ENCODE peak calls at places on chromosomes 12 and 14, in eight cellular contexts. One of them, this sample, is unnamed.
A peak's percentile ranks its signal among the peaks of the same experiment; 100 is the strongest.

GRCh38 chr12:117857632-117858274 is 111.0 kb downstream of the KSR2 start:
- DNase-seq in heart right ventricle: no peak
- DNase-seq in tibial nerve: no peak
- DNase-seq in adrenal gland: peak; percentile 67
- DNase-seq in adipocyte: peak; percentile 68
- DNase-seq in mesenchymal stem cell: peak; percentile 47
- DNase-seq in CD8-positive, alpha-beta T cell: no peak
- DNase-seq in ovary: no peak
- DNase-seq in this sample: no peak

GRCh38 chr12:14554281-14555008 is 13.2 kb downstream of the PLBD1 start:
- DNase-seq in CD8-positive, alpha-beta T cell: no peak
- DNase-seq in mesenchymal stem cell: peak; percentile 65
- DNase-seq in heart right ventricle: peak; percentile 81
- DNase-seq in tibial nerve: peak; percentile 59
- DNase-seq in ovary: peak; percentile 42
- DNase-seq in adrenal gland: peak; percentile 75
- DNase-seq in adipocyte: no peak
- DNase-seq in this sample: peak; percentile 87

GRCh38 chr12:124758266-124759200 is 105.1 kb downstream of the SCARB1 start:
- DNase-seq in ovary: no peak
- DNase-seq in heart right ventricle: no peak
- DNase-seq in adipocyte: no peak
- DNase-seq in CD8-positive, alpha-beta T cell: no peak
- DNase-seq in tibial nerve: no peak
- DNase-seq in adrenal gland: no peak
- DNase-seq in mesenchymal stem cell: no peak
- DNase-seq in this sample: no peak

GRCh38 chr12:67069451-67070306 is 199.5 kb upstream of the CAND1 start:
- DNase-seq in CD8-positive, alpha-beta T cell: no peak
- DNase-seq in tibial nerve: no peak
- DNase-seq in adipocyte: peak; percentile 67
- DNase-seq in heart right ventricle: no peak
- DNase-seq in adrenal gland: peak; percentile 60
- DNase-seq in mesenchymal stem cell: peak; percentile 17
- DNase-seq in ovary: no peak
- DNase-seq in this sample: no peak

GRCh38 chr12:53836119-53836655 is 84.4 kb upstream of the CISTR start:
- DNase-seq in tibial nerve: no peak
- DNase-seq in ovary: no peak
- DNase-seq in heart right ventricle: no peak
- DNase-seq in CD8-positive, alpha-beta T cell: no peak
- DNase-seq in adrenal gland: no peak
- DNase-seq in mesenchymal stem cell: no peak
- DNase-seq in adipocyte: no peak
- DNase-seq in this sample: no peak

GRCh38 chr14:75299064-75299463 is 20.4 kb downstream of the FOS start:
- DNase-seq in ovary: peak; percentile 87
- DNase-seq in adrenal gland: peak; percentile 80
- DNase-seq in tibial nerve: peak; percentile 48
- DNase-seq in CD8-positive, alpha-beta T cell: no peak
- DNase-seq in heart right ventricle: no peak
- DNase-seq in mesenchymal stem cell: peak; percentile 68
- DNase-seq in adipocyte: peak; percentile 81
- DNase-seq in this sample: peak; percentile 88

GRCh38 chr14:94936901-94937321 is 167.0 kb upstream of the GSC start:
- DNase-seq in adrenal gland: peak; percentile 57
- DNase-seq in adipocyte: no peak
- DNase-seq in ovary: peak; percentile 48
- DNase-seq in tibial nerve: no peak
- DNase-seq in mesenchymal stem cell: no peak
- DNase-seq in heart right ventricle: peak; percentile 61
- DNase-seq in CD8-positive, alpha-beta T cell: no peak
- DNase-seq in this sample: no peak

GRCh38 chr12:25997401-25997973 is 39.0 kb downstream of the RASSF8 start:
- DNase-seq in CD8-positive, alpha-beta T cell: no peak
- DNase-seq in tibial nerve: no peak
- DNase-seq in heart right ventricle: no peak
- DNase-seq in mesenchymal stem cell: peak; percentile 74
- DNase-seq in adipocyte: peak; percentile 86
- DNase-seq in adrenal gland: no peak
- DNase-seq in ovary: no peak
- DNase-seq in this sample: no peak

GRCh38 chr14:70714055-70714550 is 72.4 kb downstream of the TTC9 start:
- DNase-seq in heart right ventricle: no peak
- DNase-seq in mesenchymal stem cell: peak; percentile 72
- DNase-seq in adipocyte: peak; percentile 87
- DNase-seq in CD8-positive, alpha-beta T cell: peak; percentile 46
- DNase-seq in tibial nerve: no peak
- DNase-seq in ovary: peak; percentile 23
- DNase-seq in adrenal gland: peak; percentile 64
- DNase-seq in this sample: no peak

GRCh38 chr14:63478024-63478423 is 65.2 kb downstream of the PPP2R5E start:
- DNase-seq in mesenchymal stem cell: no peak
- DNase-seq in heart right ventricle: no peak
- DNase-seq in tibial nerve: no peak
- DNase-seq in adipocyte: no peak
- DNase-seq in CD8-positive, alpha-beta T cell: no peak
- DNase-seq in ovary: no peak
- DNase-seq in adrenal gland: no peak
- DNase-seq in this sample: no peak

GRCh38 chr12:61490732-61491498 is 769.3 kb upstream of the USP15 start:
- DNase-seq in adrenal gland: no peak
- DNase-seq in CD8-positive, alpha-beta T cell: no peak
- DNase-seq in adipocyte: no peak
- DNase-seq in heart right ventricle: no peak
- DNase-seq in mesenchymal stem cell: peak; percentile 48
- DNase-seq in ovary: no peak
- DNase-seq in tibial nerve: no peak
- DNase-seq in this sample: no peak

GRCh38 chr12:62656576-62657362 is 190.1 kb downstream of the MON2 start:
- DNase-seq in heart right ventricle: no peak
- DNase-seq in tibial nerve: no peak
- DNase-seq in mesenchymal stem cell: no peak
- DNase-seq in CD8-positive, alpha-beta T cell: no peak
- DNase-seq in ovary: no peak
- DNase-seq in adipocyte: no peak
- DNase-seq in adrenal gland: no peak
- DNase-seq in this sample: no peak

GRCh38 chr12:48946206-48946605 is 11.1 kb downstream of the ARF3 start:
- DNase-seq in heart right ventricle: no peak
- DNase-seq in CD8-positive, alpha-beta T cell: no peak
- DNase-seq in ovary: no peak
- DNase-seq in adrenal gland: no peak
- DNase-seq in mesenchymal stem cell: no peak
- DNase-seq in tibial nerve: no peak
- DNase-seq in adipocyte: peak; percentile 41
- DNase-seq in this sample: no peak

DNA sequence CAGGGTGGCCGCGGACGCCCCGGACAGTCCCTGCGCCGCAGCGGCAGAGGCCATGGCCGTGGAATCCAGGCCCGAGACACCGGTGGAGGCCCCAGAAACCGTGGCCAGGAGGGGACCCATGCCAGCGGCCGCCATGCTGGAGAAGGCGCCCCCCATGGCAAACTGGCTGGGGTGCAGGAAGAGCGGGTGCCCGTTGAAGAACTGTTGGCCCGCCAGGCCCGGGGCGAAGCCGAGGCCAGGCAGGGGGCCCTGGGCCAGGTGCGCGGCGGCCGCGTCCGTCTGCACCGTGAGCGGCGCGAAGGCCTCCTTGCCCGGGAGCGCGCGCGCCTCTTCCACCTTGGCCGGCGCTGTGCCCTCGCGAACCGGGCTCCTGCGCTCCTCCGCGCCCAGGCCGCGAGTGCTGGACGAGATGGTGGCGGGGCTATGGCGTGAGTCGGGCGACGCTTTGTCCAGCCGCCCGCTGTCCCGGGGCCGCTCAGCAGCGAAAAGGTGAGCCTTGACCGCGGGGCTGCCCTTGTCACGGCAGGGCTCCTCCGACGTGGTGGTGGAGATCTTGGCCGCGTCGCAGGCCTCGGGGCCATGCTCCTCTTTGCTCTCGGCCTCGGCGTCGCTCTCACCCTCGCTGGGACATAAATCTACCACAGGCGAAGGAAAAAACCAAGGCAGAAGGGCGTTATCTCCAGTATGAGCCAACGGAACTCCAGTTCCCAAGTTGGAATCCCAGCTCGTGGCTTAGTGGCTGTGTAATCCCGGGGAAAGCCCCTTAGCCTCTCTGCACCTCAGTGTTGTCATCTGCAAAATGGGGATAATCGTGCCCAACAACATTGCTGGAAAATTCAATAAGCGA is 9.6 kb downstream of the TBX3 start:
- DNase-seq in tibial nerve: no peak
- DNase-seq in ovary: no peak
- DNase-seq in adipocyte: peak; percentile 57
- DNase-seq in heart right ventricle: no peak
- DNase-seq in adrenal gland: no peak
- DNase-seq in CD8-positive, alpha-beta T cell: no peak
- DNase-seq in mesenchymal stem cell: peak; percentile 47
- DNase-seq in this sample: no peak
- H3K4me3 ChIP-seq in tibial nerve: no peak overlapping the region
- H3K4me3 ChIP-seq in ovary: no peak overlapping the region
- H3K4me3 ChIP-seq in adipocyte: no peak overlapping the region
- H3K4me3 ChIP-seq in heart right ventricle: no peak overlapping the region
- H3K4me3 ChIP-seq in adrenal gland: peak overlapping the region; percentile 12
- H3K4me3 ChIP-seq in CD8-positive, alpha-beta T cell: no peak overlapping the region
- H3K4me3 ChIP-seq in mesenchymal stem cell: no peak overlapping the region
- H3K4me3 ChIP-seq in this sample: no peak overlapping the region

DNA sequence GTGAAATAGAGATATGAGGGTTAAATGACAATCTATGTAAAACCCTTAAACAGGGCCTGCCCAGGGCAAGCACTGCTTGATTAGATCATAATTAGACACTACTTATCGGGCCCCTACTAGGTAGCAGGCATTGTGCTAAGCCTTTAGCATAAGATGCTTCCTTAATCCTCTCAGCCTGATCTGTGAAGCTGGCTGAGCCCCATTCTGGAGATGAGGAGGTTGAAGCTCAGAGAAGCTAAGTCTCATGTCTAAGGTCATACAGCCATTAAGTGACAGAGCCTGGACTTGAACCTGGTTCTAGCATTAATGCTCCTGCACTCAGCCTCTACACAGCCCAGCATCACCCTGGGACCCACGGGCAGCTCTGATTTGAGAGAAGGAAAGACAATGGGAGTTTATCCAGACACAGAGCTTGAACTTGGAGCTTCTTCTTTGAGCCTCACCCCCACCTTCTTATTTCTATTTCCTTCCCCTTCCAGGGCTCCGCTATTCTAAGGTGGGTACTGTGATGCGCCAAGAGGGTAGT is 761 bp upstream of the ZDHHC22 start:
- DNase-seq in tibial nerve: no peak
- DNase-seq in CD8-positive, alpha-beta T cell: no peak
- DNase-seq in mesenchymal stem cell: no peak
- DNase-seq in adipocyte: no peak
- DNase-seq in adrenal gland: no peak
- DNase-seq in ovary: no peak
- DNase-seq in heart right ventricle: no peak
- DNase-seq in this sample: no peak
- H3K4me3 ChIP-seq in tibial nerve: no peak overlapping the region
- H3K4me3 ChIP-seq in CD8-positive, alpha-beta T cell: no peak overlapping the region
- H3K4me3 ChIP-seq in mesenchymal stem cell: no peak overlapping the region
- H3K4me3 ChIP-seq in adipocyte: no peak overlapping the region
- H3K4me3 ChIP-seq in adrenal gland: no peak overlapping the region
- H3K4me3 ChIP-seq in ovary: no peak overlapping the region
- H3K4me3 ChIP-seq in heart right ventricle: no peak overlapping the region
- H3K4me3 ChIP-seq in this sample: no peak overlapping the region

GRCh38 chr12:69951108-69951507 is 126.1 kb downstream of the MYRFL start:
- DNase-seq in CD8-positive, alpha-beta T cell: no peak
- DNase-seq in ovary: no peak
- DNase-seq in tibial nerve: no peak
- DNase-seq in mesenchymal stem cell: no peak
- DNase-seq in heart right ventricle: no peak
- DNase-seq in adrenal gland: no peak
- DNase-seq in adipocyte: no peak
- DNase-seq in this sample: no peak

GRCh38 chr12:69949324-69949723 is 124.3 kb downstream of the MYRFL start:
- DNase-seq in adrenal gland: no peak
- DNase-seq in mesenchymal stem cell: no peak
- DNase-seq in CD8-positive, alpha-beta T cell: no peak
- DNase-seq in ovary: no peak
- DNase-seq in heart right ventricle: no peak
- DNase-seq in adipocyte: no peak
- DNase-seq in tibial nerve: no peak
- DNase-seq in this sample: no peak

GRCh38 chr12:69948874-69949273 is 123.8 kb downstream of the MYRFL start:
- DNase-seq in mesenchymal stem cell: no peak
- DNase-seq in heart right ventricle: no peak
- DNase-seq in ovary: no peak
- DNase-seq in CD8-positive, alpha-beta T cell: no peak
- DNase-seq in tibial nerve: no peak
- DNase-seq in adipocyte: no peak
- DNase-seq in adrenal gland: no peak
- DNase-seq in this sample: no peak

GRCh38 chr12:69947123-69947522 is 122.1 kb downstream of the MYRFL start:
- DNase-seq in tibial nerve: no peak
- DNase-seq in CD8-positive, alpha-beta T cell: no peak
- DNase-seq in mesenchymal stem cell: no peak
- DNase-seq in adrenal gland: no peak
- DNase-seq in heart right ventricle: no peak
- DNase-seq in adipocyte: no peak
- DNase-seq in ovary: no peak
- DNase-seq in this sample: no peak

GRCh38 chr12:69947922-69948321 is 122.9 kb downstream of the MYRFL start:
- DNase-seq in ovary: no peak
- DNase-seq in heart right ventricle: no peak
- DNase-seq in mesenchymal stem cell: no peak
- DNase-seq in adipocyte: no peak
- DNase-seq in CD8-positive, alpha-beta T cell: no peak
- DNase-seq in adrenal gland: no peak
- DNase-seq in tibial nerve: no peak
- DNase-seq in this sample: no peak
- H3K4me3 ChIP-seq in ovary: no peak overlapping the region
- H3K4me3 ChIP-seq in heart right ventricle: no peak overlapping the region
- H3K4me3 ChIP-seq in mesenchymal stem cell: no peak overlapping the region
- H3K4me3 ChIP-seq in adipocyte: no peak overlapping the region
- H3K4me3 ChIP-seq in CD8-positive, alpha-beta T cell: no peak overlapping the region
- H3K4me3 ChIP-seq in adrenal gland: no peak overlapping the region
- H3K4me3 ChIP-seq in tibial nerve: no peak overlapping the region
- H3K4me3 ChIP-seq in this sample: no peak overlapping the region

GRCh38 chr12:132190834-132191500 is 46.7 kb downstream of the NOC4L start:
- DNase-seq in CD8-positive, alpha-beta T cell: peak; percentile 20
- DNase-seq in adipocyte: no peak
- DNase-seq in tibial nerve: no peak
- DNase-seq in ovary: no peak
- DNase-seq in heart right ventricle: no peak
- DNase-seq in adrenal gland: peak; percentile 60
- DNase-seq in mesenchymal stem cell: no peak
- DNase-seq in this sample: no peak

GRCh38 chr12:132189378-132190011 is 45.2 kb downstream of the NOC4L start:
- DNase-seq in mesenchymal stem cell: peak; percentile 89
- DNase-seq in tibial nerve: peak; percentile 60
- DNase-seq in heart right ventricle: peak; percentile 93
- DNase-seq in CD8-positive, alpha-beta T cell: peak; percentile 95
- DNase-seq in adrenal gland: peak; percentile 93
- DNase-seq in adipocyte: peak; percentile 94
- DNase-seq in ovary: peak; percentile 81
- DNase-seq in this sample: peak; percentile 86

GRCh38 chr12:132191715-132192553 is 47.7 kb downstream of the NOC4L start:
- DNase-seq in adipocyte: no peak
- DNase-seq in CD8-positive, alpha-beta T cell: no peak
- DNase-seq in heart right ventricle: no peak
- DNase-seq in mesenchymal stem cell: no peak
- DNase-seq in ovary: no peak
- DNase-seq in adrenal gland: peak; percentile 90
- DNase-seq in tibial nerve: no peak
- DNase-seq in this sample: no peak

GRCh38 chr12:132188451-132189298 is 44.4 kb downstream of the NOC4L start:
- DNase-seq in adrenal gland: no peak
- DNase-seq in adipocyte: no peak
- DNase-seq in CD8-positive, alpha-beta T cell: peak; percentile 31
- DNase-seq in mesenchymal stem cell: no peak
- DNase-seq in ovary: no peak
- DNase-seq in tibial nerve: no peak
- DNase-seq in heart right ventricle: no peak
- DNase-seq in this sample: no peak

GRCh38 chr12:132190012-132190755 is 45.9 kb downstream of the NOC4L start:
- DNase-seq in adipocyte: no peak
- DNase-seq in CD8-positive, alpha-beta T cell: peak; percentile 22
- DNase-seq in heart right ventricle: peak; percentile 39
- DNase-seq in adrenal gland: no peak
- DNase-seq in mesenchymal stem cell: no peak
- DNase-seq in ovary: no peak
- DNase-seq in tibial nerve: no peak
- DNase-seq in this sample: no peak
- H3K4me3 ChIP-seq in adipocyte: peak overlapping the region; percentile 79
- H3K4me3 ChIP-seq in CD8-positive, alpha-beta T cell: peak overlapping the region; percentile 94
- H3K4me3 ChIP-seq in heart right ventricle: peak overlapping the region; percentile 48
- H3K4me3 ChIP-seq in adrenal gland: peak overlapping the region; percentile 23
- H3K4me3 ChIP-seq in mesenchymal stem cell: peak overlapping the region; percentile 80
- H3K4me3 ChIP-seq in ovary: peak overlapping the region; percentile 60
- H3K4me3 ChIP-seq in tibial nerve: peak overlapping the region; percentile 40
- H3K4me3 ChIP-seq in this sample: peak overlapping the region; percentile 64

This sample was measured in right atrium auricular region.